ENCODE peak calls at places on chromosomes 2 and 18, in four cellular contexts. One of them, this sample, is unnamed.

GRCh38 chr2:146602383-146602782 is 1242.4 kb upstream of the ACVR2A start:
- DNase-seq in stimulated activated CD8-positive, alpha-beta memory T cell treated with anti-CD3 and anti-CD28 coated beads, Interleukin-2, amount 100 ng/mL, for 48 hours: no peak
- DNase-seq in activated T-cell treated with anti-CD3 and anti-CD28 coated beads for 1 hour: no peak
- DNase-seq in T-helper 2 cell: no peak
- DNase-seq in this sample: no peak

GRCh38 chr2:84486436-84487115 is 27.5 kb upstream of the SUCLG1 start:
- DNase-seq in stimulated activated CD8-positive, alpha-beta memory T cell treated with anti-CD3 and anti-CD28 coated beads, Interleukin-2, amount 100 ng/mL, for 48 hours: no peak
- DNase-seq in T-helper 2 cell: no peak
- DNase-seq in activated T-cell treated with anti-CD3 and anti-CD28 coated beads for 1 hour: no peak
- DNase-seq in this sample: no peak

GRCh38 chr18:12911025-12911927 is 27.2 kb upstream of the PTPN2 start:
- DNase-seq in stimulated activated CD8-positive, alpha-beta memory T cell treated with anti-CD3 and anti-CD28 coated beads, Interleukin-2, amount 100 ng/mL, for 48 hours: peak; percentile 62
- DNase-seq in activated T-cell treated with anti-CD3 and anti-CD28 coated beads for 1 hour: peak; percentile 39
- DNase-seq in T-helper 2 cell: peak; percentile 49
- DNase-seq in this sample: peak; percentile 47

GRCh38 chr2:68046224-68046623 is 16.6 kb downstream of the C1D start:
- DNase-seq in T-helper 2 cell: no peak
- DNase-seq in activated T-cell treated with anti-CD3 and anti-CD28 coated beads for 1 hour: no peak
- DNase-seq in stimulated activated CD8-positive, alpha-beta memory T cell treated with anti-CD3 and anti-CD28 coated beads, Interleukin-2, amount 100 ng/mL, for 48 hours: no peak
- DNase-seq in this sample: no peak

GRCh38 chr2:71513096-71513495 is 59.7 kb downstream of the DYSF start:
- DNase-seq in T-helper 2 cell: no peak
- DNase-seq in stimulated activated CD8-positive, alpha-beta memory T cell treated with anti-CD3 and anti-CD28 coated beads, Interleukin-2, amount 100 ng/mL, for 48 hours: no peak
- DNase-seq in activated T-cell treated with anti-CD3 and anti-CD28 coated beads for 1 hour: no peak
- DNase-seq in this sample: no peak

GRCh38 chr2:219642064-219642444 is 14.6 kb downstream of the SLC4A3 start:
- DNase-seq in activated T-cell treated with anti-CD3 and anti-CD28 coated beads for 1 hour: no peak
- DNase-seq in T-helper 2 cell: no peak
- DNase-seq in stimulated activated CD8-positive, alpha-beta memory T cell treated with anti-CD3 and anti-CD28 coated beads, Interleukin-2, amount 100 ng/mL, for 48 hours: no peak
- DNase-seq in this sample: no peak

GRCh38 chr2:192208848-192209247 is 14.1 kb upstream of the TMEFF2 start:
- DNase-seq in stimulated activated CD8-positive, alpha-beta memory T cell treated with anti-CD3 and anti-CD28 coated beads, Interleukin-2, amount 100 ng/mL, for 48 hours: no peak
- DNase-seq in activated T-cell treated with anti-CD3 and anti-CD28 coated beads for 1 hour: no peak
- DNase-seq in T-helper 2 cell: no peak
- DNase-seq in this sample: no peak

GRCh38 chr2:19623488-19623887 is 265.1 kb upstream of the OSR1 start:
- DNase-seq in stimulated activated CD8-positive, alpha-beta memory T cell treated with anti-CD3 and anti-CD28 coated beads, Interleukin-2, amount 100 ng/mL, for 48 hours: no peak
- DNase-seq in activated T-cell treated with anti-CD3 and anti-CD28 coated beads for 1 hour: no peak
- DNase-seq in T-helper 2 cell: no peak
- DNase-seq in this sample: no peak

GRCh38 chr18:13372405-13372995 is 153.9 kb downstream of the LDLRAD4 start:
- DNase-seq in activated T-cell treated with anti-CD3 and anti-CD28 coated beads for 1 hour: no peak
- DNase-seq in T-helper 2 cell: no peak
- DNase-seq in stimulated activated CD8-positive, alpha-beta memory T cell treated with anti-CD3 and anti-CD28 coated beads, Interleukin-2, amount 100 ng/mL, for 48 hours: no peak
- DNase-seq in this sample: no peak

GRCh38 chr18:35775887-35776286 is 194.3 kb downstream of the GALNT1 start:
- DNase-seq in T-helper 2 cell: no peak
- DNase-seq in activated T-cell treated with anti-CD3 and anti-CD28 coated beads for 1 hour: no peak
- DNase-seq in stimulated activated CD8-positive, alpha-beta memory T cell treated with anti-CD3 and anti-CD28 coated beads, Interleukin-2, amount 100 ng/mL, for 48 hours: no peak
- DNase-seq in this sample: no peak

GRCh38 chr18:75531851-75532241 is 104.3 kb upstream of the SMIM21 start:
- DNase-seq in activated T-cell treated with anti-CD3 and anti-CD28 coated beads for 1 hour: no peak
- DNase-seq in stimulated activated CD8-positive, alpha-beta memory T cell treated with anti-CD3 and anti-CD28 coated beads, Interleukin-2, amount 100 ng/mL, for 48 hours: no peak
- DNase-seq in T-helper 2 cell: no peak
- DNase-seq in this sample: no peak

GRCh38 chr2:241575624-241576292 is 17.2 kb downstream of the BOK start:
- DNase-seq in stimulated activated CD8-positive, alpha-beta memory T cell treated with anti-CD3 and anti-CD28 coated beads, Interleukin-2, amount 100 ng/mL, for 48 hours: no peak
- DNase-seq in T-helper 2 cell: no peak
- DNase-seq in activated T-cell treated with anti-CD3 and anti-CD28 coated beads for 1 hour: no peak
- DNase-seq in this sample: no peak

GRCh38 chr2:133417410-133417809 is 150.9 kb downstream of the NCKAP5 start:
- DNase-seq in activated T-cell treated with anti-CD3 and anti-CD28 coated beads for 1 hour: no peak
- DNase-seq in stimulated activated CD8-positive, alpha-beta memory T cell treated with anti-CD3 and anti-CD28 coated beads, Interleukin-2, amount 100 ng/mL, for 48 hours: no peak
- DNase-seq in T-helper 2 cell: no peak
- DNase-seq in this sample: no peak

GRCh38 chr2:132374551-132374950 is 42.1 kb upstream of the GPR39 start:
- DNase-seq in stimulated activated CD8-positive, alpha-beta memory T cell treated with anti-CD3 and anti-CD28 coated beads, Interleukin-2, amount 100 ng/mL, for 48 hours: no peak
- DNase-seq in activated T-cell treated with anti-CD3 and anti-CD28 coated beads for 1 hour: no peak
- DNase-seq in T-helper 2 cell: no peak
- DNase-seq in this sample: no peak

GRCh38 chr2:48906640-48907039 is 151.1 kb upstream of the LHCGR start:
- DNase-seq in activated T-cell treated with anti-CD3 and anti-CD28 coated beads for 1 hour: no peak
- DNase-seq in T-helper 2 cell: no peak
- DNase-seq in stimulated activated CD8-positive, alpha-beta memory T cell treated with anti-CD3 and anti-CD28 coated beads, Interleukin-2, amount 100 ng/mL, for 48 hours: no peak
- DNase-seq in this sample: no peak

GRCh38 chr2:86049529-86049928 is 56.2 kb downstream of the POLR1A start:
- DNase-seq in stimulated activated CD8-positive, alpha-beta memory T cell treated with anti-CD3 and anti-CD28 coated beads, Interleukin-2, amount 100 ng/mL, for 48 hours: no peak
- DNase-seq in activated T-cell treated with anti-CD3 and anti-CD28 coated beads for 1 hour: no peak
- DNase-seq in T-helper 2 cell: no peak
- DNase-seq in this sample: no peak

GRCh38 chr2:203804070-203804469 is 63.5 kb upstream of the CTLA4 start:
- DNase-seq in stimulated activated CD8-positive, alpha-beta memory T cell treated with anti-CD3 and anti-CD28 coated beads, Interleukin-2, amount 100 ng/mL, for 48 hours: peak; percentile 31
- DNase-seq in T-helper 2 cell: peak; percentile 26
- DNase-seq in activated T-cell treated with anti-CD3 and anti-CD28 coated beads for 1 hour: no peak
- DNase-seq in this sample: peak; percentile 19

GRCh38 chr2:72893594-72894319 is 6.5 kb downstream of the SPR start:
- DNase-seq in stimulated activated CD8-positive, alpha-beta memory T cell treated with anti-CD3 and anti-CD28 coated beads, Interleukin-2, amount 100 ng/mL, for 48 hours: no peak
- DNase-seq in activated T-cell treated with anti-CD3 and anti-CD28 coated beads for 1 hour: no peak
- DNase-seq in T-helper 2 cell: no peak
- DNase-seq in this sample: no peak

This sample was measured in stimulated activated naive CD4-positive, alpha-beta T cell.